ENCODE peak calls at places on chromosomes 1 and 21, in four cellular contexts. G is HepG2, Z is K562, I is A549. J is an unnamed sample.
A peak's percentile ranks its signal among the peaks of the same experiment; 100 is the strongest.

GRCh38 chr1:246113555-246114095 is 393.5 kb downstream of the SMYD3 start:
- DNase-seq in G (no peak), Z (peak; percentile 48), I (no peak), J (no peak)

GRCh38 chr1:227351443-227351842 is 33.2 kb upstream of the CDC42BPA start:
- DNase-seq in G (no peak), Z (no peak), I (no peak), J (no peak)

GRCh38 chr1:196063952-196064351 is 544.3 kb downstream of the KCNT2 start:
- DNase-seq in G (no peak), Z (no peak), I (no peak), J (no peak)

GRCh38 chr1:235999259-235999925 is 65.5 kb downstream of the NID1 start:
- DNase-seq in G (no peak), Z (peak; percentile 19), I (peak; percentile 36), J (no peak)

GRCh38 chr1:198903203-198903602 is 264.4 kb downstream of the PTPRC start:
- DNase-seq in G (no peak), Z (no peak), I (no peak), J (peak; percentile 1)

GRCh38 chr1:44405041-44405803 is at the start of gene RNF220:
- DNase-seq in G (peak; percentile 83), Z (no peak), I (peak; percentile 27), J (peak; percentile 80)

GRCh38 chr1:9009438-9010366 is 16.5 kb downstream of the SLC2A7 start:
- DNase-seq in G (no peak), Z (peak; percentile 58), I (no peak), J (peak; percentile 78)

GRCh38 chr21:30166171-30166570 is 434 bp downstream of the CLDN17 start:
- DNase-seq in G (no peak), Z (no peak), I (no peak), J (no peak)

GRCh38 chr1:154476791-154477190 is 25.2 kb upstream of the TDRD10 start:
- DNase-seq in G (no peak), Z (no peak), I (no peak), J (no peak)

GRCh38 chr1:11836955-11837766 is 10.4 kb downstream of the NPPA start:
- DNase-seq in G (no peak), Z (no peak), I (no peak), J (no peak)

GRCh38 chr1:8329439-8329838 is 11.5 kb downstream of the SLC45A1 start:
- DNase-seq in G (no peak), Z (no peak), I (no peak), J (no peak)

GRCh38 chr1:229098903-229099578 is 171.9 kb upstream of the RAB4A start:
- DNase-seq in G (peak; percentile 94), Z (no peak), I (no peak), J (no peak)

GRCh38 chr1:89836252-89836996 is 15.6 kb downstream of the LRRC8D start:
- DNase-seq in G (peak; percentile 88), Z (no peak), I (no peak), J (no peak)

GRCh38 chr1:41496080-41497055 is 11.9 kb upstream of the EDN2 start:
- DNase-seq in G (peak; percentile 26), Z (peak; percentile 81), I (no peak), J (peak; percentile 69)

GRCh38 chr1:52955129-52955970 is 28.3 kb downstream of the SCP2 start:
- DNase-seq in G (peak; percentile 18), Z (peak; percentile 19), I (peak; percentile 3), J (no peak)

GRCh38 chr1:207495816-207496792 is at the start of gene CR1:
- DNase-seq in G (no peak), Z (peak; percentile 42), I (no peak), J (no peak)

GRCh38 chr1:12146343-12147112 is 20.3 kb upstream of the TNFRSF1B start:
- DNase-seq in G (no peak), Z (no peak), I (no peak), J (no peak)

GRCh38 chr1:223102797-223103533 is 40.1 kb downstream of the TLR5 start:
- DNase-seq in G (no peak), Z (no peak), I (no peak), J (no peak)

GRCh38 chr1:161227196-161227871 is 1.5 kb downstream of the TOMM40L start:
- DNase-seq in G (peak; percentile 69), Z (peak; percentile 71), I (peak; percentile 83), J (no peak)

GRCh38 chr1:244349103-244349531 is 102.6 kb downstream of the ADSS2 start:
- DNase-seq in G (no peak), Z (no peak), I (peak; percentile 15), J (no peak)

GRCh38 chr1:77370161-77370560 is 88.3 kb downstream of the AK5 start:
- DNase-seq in G (no peak), Z (no peak), I (no peak), J (no peak)

GRCh38 chr1:110218137-110218536 is 8.0 kb downstream of the KCNC4 start:
- DNase-seq in G (no peak), Z (no peak), I (no peak), J (no peak)

GRCh38 chr1:210236840-210237409 is 4.3 kb downstream of the SERTAD4 start:
- DNase-seq in G (no peak), Z (no peak), I (no peak), J (no peak)

GRCh38 chr21:42455754-42456440 is 40.1 kb downstream of the RSPH1 start:
- DNase-seq in G (no peak), Z (no peak), I (no peak), J (no peak)

GRCh38 chr1:37032660-37033354 is 1.5 kb downstream of the GRIK3 start:
- DNase-seq in G (no peak), Z (no peak), I (no peak), J (no peak)

GRCh38 chr1:112935474-112936289 is 20.3 kb downstream of the SLC16A1 start:
- DNase-seq in G (no peak), Z (peak; percentile 48), I (peak; percentile 38), J (no peak)

GRCh38 chr1:4464478-4464877 is 189.9 kb upstream of the AJAP1 start:
- DNase-seq in G (no peak), Z (no peak), I (no peak), J (no peak)

GRCh38 chr1:169368406-169368769 is 393 bp downstream of the BLZF1 start:
- DNase-seq in G (peak; percentile 2), Z (peak; percentile 31), I (no peak), J (no peak)

GRCh38 chr1:149962039-149962647 is 25.5 kb upstream of the MTMR11 start:
- DNase-seq in G (peak; percentile 67), Z (peak; percentile 52), I (peak; percentile 51), J (no peak)

GRCh38 chr1:116230712-116231111 is 119.5 kb downstream of the MAB21L3 start:
- DNase-seq in G (no peak), Z (no peak), I (no peak), J (no peak)

GRCh38 chr1:116231752-116232151 is 120.6 kb downstream of the MAB21L3 start:
- DNase-seq in G (no peak), Z (no peak), I (no peak), J (no peak)

GRCh38 chr1:116224561-116224960 is 113.4 kb downstream of the MAB21L3 start:
- DNase-seq in G (no peak), Z (no peak), I (no peak), J (no peak)

GRCh38 chr1:116226017-116226416 is 114.8 kb downstream of the MAB21L3 start:
- DNase-seq in G (no peak), Z (no peak), I (no peak), J (no peak)

DNA sequence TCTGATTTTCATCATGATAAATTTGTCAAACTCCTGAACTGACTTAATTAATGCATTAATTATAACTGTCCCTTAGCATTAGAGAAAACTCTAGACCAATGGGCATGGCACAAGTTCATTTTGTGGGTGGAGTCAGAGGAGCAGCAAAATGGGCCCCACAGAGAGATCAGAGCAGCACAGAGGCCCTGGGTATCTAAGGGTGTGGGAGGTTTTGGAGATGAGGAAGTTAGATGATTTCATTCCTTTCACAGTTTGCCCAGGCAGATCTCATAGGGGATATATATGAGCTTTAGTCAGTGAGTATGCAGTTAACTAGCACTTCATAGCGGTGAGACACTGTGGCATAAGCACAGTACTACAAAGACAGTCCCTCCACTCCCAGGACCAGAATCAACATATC is 117.3 kb downstream of the MAB21L3 start:
- DNase-seq in G (no peak), Z (no peak), I (no peak), J (no peak)
- TF ChIP-seq CEBPB in G (no peak), Z (no peak), I (no peak), J (no peak)

DNA sequence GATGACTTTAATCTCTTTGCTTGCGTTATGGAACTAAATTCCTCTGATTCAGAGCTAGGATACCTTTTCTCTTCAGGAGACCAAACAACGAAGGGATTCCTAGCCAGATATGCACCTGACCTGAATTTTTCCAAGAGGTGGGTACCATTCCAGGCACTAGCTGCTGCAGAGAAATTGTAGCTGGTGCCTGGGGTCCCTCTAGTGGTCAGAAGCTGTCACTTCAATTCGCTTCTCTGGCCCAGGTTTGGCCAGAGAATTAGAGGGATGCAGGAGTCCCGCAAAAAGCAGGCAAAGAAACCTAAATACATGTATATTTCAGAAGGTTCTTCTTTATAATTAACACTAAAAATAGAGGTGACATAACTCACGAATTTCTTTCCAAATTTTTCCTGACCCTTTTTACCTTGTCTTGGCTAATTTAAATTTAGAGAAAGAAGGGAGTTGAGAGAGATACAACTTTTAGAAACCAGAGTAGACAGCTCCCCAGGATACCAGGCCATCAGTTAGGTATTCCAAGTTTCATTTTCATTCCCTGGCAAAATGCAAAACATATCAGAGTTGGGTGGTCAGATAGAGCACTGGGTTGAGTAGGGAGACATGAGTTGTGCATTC is 9.6 kb downstream of the ACKR1 start:
- DNase-seq in G (peak; percentile 8), Z (peak; percentile 49), I (peak; percentile 59), J (peak; percentile 65)
- TF ChIP-seq PHF8 in G (no peak), Z (no peak), I (no peak), J (no peak)

DNA sequence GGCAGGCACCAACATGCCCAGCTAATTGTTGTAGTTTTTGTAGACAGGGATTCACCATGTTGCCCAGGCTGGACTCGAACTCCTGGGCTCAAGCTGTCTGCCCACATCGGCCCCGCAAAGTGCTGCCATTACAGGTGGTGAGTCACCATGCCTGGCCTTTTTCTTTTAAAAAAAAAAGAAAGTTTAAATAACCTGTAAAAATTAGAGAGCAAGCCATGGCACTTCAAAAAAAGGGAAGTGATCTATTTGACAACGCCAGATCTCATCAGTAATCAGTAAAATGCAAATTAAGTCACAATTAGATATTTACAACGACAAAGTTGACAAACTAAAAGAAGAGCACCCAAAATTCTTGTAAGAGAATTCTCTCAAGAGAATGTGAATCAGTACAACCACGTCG is 2.9 kb upstream of the RBBP5 start:
- DNase-seq in G (no peak), Z (no peak), I (no peak), J (no peak)
- TF ChIP-seq CEBPB in G (no peak), Z (no peak), I (no peak), J (no peak)

GRCh38 chr1:84693009-84693408 is 2.7 kb upstream of the SSX2IP start:
- DNase-seq in G (no peak), Z (no peak), I (no peak), J (no peak)

GRCh38 chr1:84690397-84691138 is at the start of gene SSX2IP:
- DNase-seq in G (peak; percentile 92), Z (peak; percentile 100), I (peak; percentile 82), J (peak; percentile 88)

GRCh38 chr1:84692391-84692790 is 2.1 kb upstream of the SSX2IP start:
- DNase-seq in G (no peak), Z (no peak), I (no peak), J (no peak)

GRCh38 chr1:84691139-84691783 is 1.0 kb upstream of the SSX2IP start:
- DNase-seq in G (no peak), Z (no peak), I (no peak), J (no peak)

DNA sequence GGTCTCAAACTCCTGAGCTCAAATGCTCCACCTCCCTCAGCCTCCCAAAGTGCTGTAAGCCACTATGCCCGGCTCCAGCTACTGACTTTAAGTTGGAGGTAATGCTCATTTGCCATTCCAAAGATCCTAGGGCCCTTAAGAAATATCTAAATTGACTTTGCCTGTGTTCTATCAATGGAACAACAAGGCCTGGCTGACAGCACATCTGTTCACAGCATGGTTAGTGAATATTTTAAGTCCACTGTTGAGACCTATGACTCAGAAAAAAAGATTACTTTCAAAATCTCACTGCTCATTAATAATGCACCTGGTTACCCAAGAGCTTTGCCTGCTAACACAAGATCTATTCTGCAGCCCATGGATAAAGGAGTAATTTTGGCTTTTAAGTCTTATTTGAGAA is 3.5 kb upstream of the SSX2IP start:
- DNase-seq in G (no peak), Z (no peak), I (no peak), J (no peak)
- TF ChIP-seq PHF8 in G (no peak), Z (no peak), I (no peak), J (no peak)